ENCODE peak calls at places on chromosomes 11 and 22, in six cellular contexts. G is Calu3, W is HCT116, H is AG09319, T is HepG2, P is NCI-H1930. B is an unnamed sample.

GRCh38 chr22:39292561-39293074 is 26.8 kb downstream of the RPL3 start:
- DNase-seq in G (peak; percentile 95), W (peak; percentile 93), H (peak; percentile 56), T (peak; percentile 81), P (no peak), B (no peak)

GRCh38 chr11:47992959-47993820 is 12.8 kb downstream of the PTPRJ start:
- DNase-seq in G (peak; percentile 63), W (peak; percentile 72), H (no peak), T (no peak), P (no peak), B (peak; percentile 77)

GRCh38 chr11:68832476-68833176 is 9.1 kb downstream of the CPT1A start:
- DNase-seq in G (no peak), W (no peak), H (no peak), T (no peak), P (no peak), B (no peak)

GRCh38 chr11:115653926-115654325 is 149.7 kb upstream of the CADM1 start:
- DNase-seq in G (no peak), W (no peak), H (no peak), T (no peak), P (no peak), B (no peak)

GRCh38 chr11:111403021-111403725 is 24.1 kb upstream of the POU2AF1 start:
- DNase-seq in G (no peak), W (no peak), H (no peak), T (no peak), P (no peak), B (no peak)

GRCh38 chr11:115159122-115159665 is 345.0 kb downstream of the CADM1 start:
- DNase-seq in G (no peak), W (no peak), H (no peak), T (no peak), P (no peak), B (no peak)

GRCh38 chr11:60887531-60887930 is 18.9 kb downstream of the PRPF19 start:
- DNase-seq in G (peak; percentile 47), W (peak; percentile 31), H (no peak), T (peak; percentile 66), P (peak; percentile 29), B (peak; percentile 63)

GRCh38 chr11:43396617-43397016 is 37.9 kb downstream of the TTC17 start:
- DNase-seq in G (no peak), W (no peak), H (no peak), T (no peak), P (no peak), B (no peak)

GRCh38 chr11:63643205-63643604 is 28.0 kb downstream of the ATL3 start:
- DNase-seq in G (no peak), W (no peak), H (no peak), T (no peak), P (no peak), B (no peak)